ENCODE peak calls at places on chromosomes 11 and 22, in six cellular contexts. L is IMR-90; C is H1; V is cardiac muscle cell; P is endothelial cell of umbilical vein; M is CD8-positive, alpha-beta memory T cell. A is an unnamed sample.

GRCh38 chr22:17601031-17601430 is 27.5 kb downstream of the ATP6V1E1 start:
- DNase-seq in L (no peak), C (no peak), V (no peak), P (no peak), M (no peak), A (no peak)

GRCh38 chr22:27337676-27338075 is 463.9 kb downstream of the MN1 start:
- DNase-seq in L (no peak), C (no peak), V (no peak), P (no peak), M (no peak), A (no peak)

GRCh38 chr22:20803696-20804324 is 29.9 kb downstream of the SERPIND1 start:
- DNase-seq in L (peak; percentile 44), C (peak; percentile 29), V (peak; percentile 60), P (peak; percentile 27), M (no peak), A (no peak)

GRCh38 chr22:20591295-20591645 is 83.9 kb downstream of the MED15 start:
- DNase-seq in L (no peak), C (no peak), V (no peak), P (no peak), M (no peak), A (no peak)

GRCh38 chr11:45187375-45187774 is 40.9 kb downstream of the PRDM11 start:
- DNase-seq in L (no peak), C (no peak), V (no peak), P (no peak), M (no peak), A (no peak)

GRCh38 chr11:75389276-75389605 is 10.1 kb upstream of the RPS3 start:
- DNase-seq in L (peak; percentile 53), C (no peak), V (no peak), P (no peak), M (no peak), A (no peak)

GRCh38 chr11:120169981-120170698 is 32.2 kb upstream of the TRIM29 start:
- DNase-seq in L (no peak), C (no peak), V (no peak), P (no peak), M (no peak), A (no peak)

GRCh38 chr11:79321282-79321681 is 119.5 kb downstream of the TENM4 start:
- DNase-seq in L (peak; percentile 81), C (no peak), V (no peak), P (no peak), M (no peak), A (no peak)

GRCh38 chr11:12556788-12557384 is 117.3 kb upstream of the TEAD1 start:
- DNase-seq in L (peak; percentile 96), C (peak; percentile 49), V (peak; percentile 86), P (peak; percentile 69), M (no peak), A (peak; percentile 93)

GRCh38 chr11:68928481-68928880 is 24.8 kb downstream of the IGHMBP2 start:
- DNase-seq in L (no peak), C (no peak), V (no peak), P (no peak), M (no peak), A (no peak)

GRCh38 chr11:2520736-2521035 is 75.9 kb downstream of the KCNQ1 start:
- DNase-seq in L (no peak), C (no peak), V (no peak), P (no peak), M (no peak), A (no peak)

GRCh38 chr22:50040717-50041116 is 17.4 kb downstream of the TTLL8 start:
- DNase-seq in L (no peak), C (no peak), V (no peak), P (no peak), M (no peak), A (no peak)

GRCh38 chr11:11380883-11381282 is 27.8 kb upstream of the CSNK2A3 start:
- DNase-seq in L (no peak), C (no peak), V (no peak), P (no peak), M (no peak), A (no peak)

GRCh38 chr11:3927129-3927796 is 71.8 kb downstream of the STIM1 start:
- DNase-seq in L (no peak), C (no peak), V (no peak), P (no peak), M (no peak), A (no peak)

GRCh38 chr11:97419729-97420128 is 1029.9 kb downstream of the JRKL start:
- DNase-seq in L (no peak), C (no peak), V (no peak), P (no peak), M (no peak), A (no peak)

GRCh38 chr11:8017894-8018741 is 31.0 kb downstream of the EIF3F start:
- DNase-seq in L (no peak), C (no peak), V (no peak), P (no peak), M (no peak), A (no peak)

GRCh38 chr22:17472886-17473285 is 90.4 kb upstream of the SLC25A18 start:
- DNase-seq in L (no peak), C (no peak), V (peak; percentile 15), P (no peak), M (no peak), A (peak; percentile 87)

GRCh38 chr11:66302656-66303055 is 11.0 kb downstream of the TMEM151A start:
- DNase-seq in L (no peak), C (no peak), V (no peak), P (no peak), M (no peak), A (no peak)

GRCh38 chr22:44026630-44027511 is 2.8 kb downstream of the PARVB start:
- DNase-seq in L (peak; percentile 63), C (no peak), V (no peak), P (peak; percentile 88), M (peak; percentile 70), A (peak; percentile 53)

GRCh38 chr11:68651208-68651984 is 32.9 kb upstream of the GAL start:
- DNase-seq in L (peak; percentile 11), C (no peak), V (no peak), P (no peak), M (no peak), A (no peak)

GRCh38 chr11:35337136-35337918 is 82.0 kb downstream of the SLC1A2 start:
- DNase-seq in L (peak; percentile 99), C (no peak), V (no peak), P (peak; percentile 52), M (no peak), A (peak; percentile 3)

GRCh38 chr11:20010106-20010860 is 150.0 kb downstream of the DBX1 start:
- DNase-seq in L (no peak), C (no peak), V (no peak), P (no peak), M (no peak), A (no peak)

GRCh38 chr11:65260756-65261590 is 789 bp upstream of the POLA2 start:
- DNase-seq in L (no peak), C (no peak), V (peak; percentile 16), P (no peak), M (no peak), A (no peak)

GRCh38 chr22:49845666-49846459 is 7.8 kb upstream of the ZBED4 start:
- DNase-seq in L (no peak), C (no peak), V (no peak), P (no peak), M (no peak), A (no peak)

GRCh38 chr22:23786261-23786710 is 480 bp upstream of the SMARCB1 start:
- DNase-seq in L (no peak), C (no peak), V (no peak), P (no peak), M (no peak), A (no peak)

GRCh38 chr22:28560005-28560742 is 119.5 kb downstream of the TTC28 start:
- DNase-seq in L (peak; percentile 82), C (no peak), V (no peak), P (peak; percentile 32), M (no peak), A (peak; percentile 39)

GRCh38 chr11:119952441-119952840 is 185.5 kb downstream of the TRIM29 start:
- DNase-seq in L (no peak), C (no peak), V (no peak), P (no peak), M (no peak), A (no peak)

GRCh38 chr11:2389344-2390026 is 11.1 kb upstream of the TSSC4 start:
- DNase-seq in L (no peak), C (no peak), V (no peak), P (no peak), M (no peak), A (no peak)

GRCh38 chr11:60831501-60832079 is 10.3 kb upstream of the CCDC86 start:
- DNase-seq in L (peak; percentile 42), C (no peak), V (no peak), P (peak; percentile 51), M (no peak), A (no peak)

GRCh38 chr22:46453006-46453828 is 84.2 kb downstream of the CELSR1 start:
- DNase-seq in L (no peak), C (no peak), V (no peak), P (no peak), M (no peak), A (no peak)

GRCh38 chr11:9753031-9753430 is 89.2 kb downstream of the SWAP70 start:
- DNase-seq in L (peak; percentile 83), C (no peak), V (no peak), P (no peak), M (no peak), A (no peak)

GRCh38 chr11:92852946-92853345 is 116.5 kb upstream of the MTNR1B start:
- DNase-seq in L (no peak), C (no peak), V (no peak), P (no peak), M (no peak), A (no peak)

GRCh38 chr11:39990413-39990812 is 1469.0 kb downstream of the LRRC4C start:
- DNase-seq in L (no peak), C (no peak), V (peak; percentile 14), P (no peak), M (no peak), A (no peak)

DNA sequence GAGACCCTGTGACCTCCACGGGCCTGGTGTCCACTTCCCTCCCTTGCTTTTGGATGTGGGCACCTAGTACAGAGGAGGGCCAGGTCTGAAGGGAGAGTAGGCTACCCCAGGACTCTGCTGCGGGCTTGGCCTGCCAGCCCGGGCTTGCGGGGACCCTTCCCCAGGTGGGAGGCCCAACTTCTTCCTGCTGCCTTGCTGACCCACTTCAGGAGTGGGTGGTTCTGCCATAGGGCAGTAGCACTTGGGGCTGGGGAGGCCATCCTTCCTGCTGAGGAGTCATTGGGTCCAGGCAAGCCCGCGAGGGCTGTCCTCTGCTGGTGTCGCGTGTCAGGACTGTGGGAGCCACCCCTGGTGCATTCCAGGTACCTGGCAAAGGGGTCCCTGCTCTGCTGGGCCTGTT is 1250.0 kb downstream of the BRD1 start:
- DNase-seq in L (no peak), C (no peak), V (no peak), P (no peak), M (no peak), A (no peak)
- H3K9me3 ChIP-seq in L (peaks cover 8% of the 10 kb centered on the region), C (no peaks in the 10 kb centered on the region), V (no peaks in the 10 kb centered on the region), P (no peaks in the 10 kb centered on the region), M (no peaks in the 10 kb centered on the region), A (no peaks in the 10 kb centered on the region)

GRCh38 chr11:86477495-86478155 is 102.9 kb downstream of the CCDC81 start:
- DNase-seq in L (peak; percentile 45), C (no peak), V (no peak), P (peak; percentile 84), M (no peak), A (no peak)
- H3K27ac ChIP-seq in L (no peak overlapping the region), C (no peak overlapping the region), V (no peak overlapping the region), P (peak overlapping the region; percentile 85), M (no peak overlapping the region), A (no peak overlapping the region)

GRCh38 chr11:13963169-13963948 is 836 bp downstream of the SPON1 start:
- DNase-seq in L (peak; percentile 17), C (no peak), V (peak; percentile 42), P (no peak), M (peak; percentile 17), A (no peak)
- H3K27me3 ChIP-seq in L (peaks cover 84% of the 10 kb centered on the region), C (peaks cover 58% of the 10 kb centered on the region), V (peaks cover 73% of the 10 kb centered on the region), P (peaks cover 69% of the 10 kb centered on the region), M (peaks cover 48% of the 10 kb centered on the region), A (peaks cover 16% of the 10 kb centered on the region)

GRCh38 chr11:70631624-70632047 is 233.3 kb downstream of the CTTN start:
- DNase-seq in L (no peak), C (no peak), V (no peak), P (no peak), M (no peak), A (no peak)
- H3K9me3 ChIP-seq in L (peaks cover 4% of the 10 kb centered on the region), C (peaks cover 3% of the 10 kb centered on the region), V (no peaks in the 10 kb centered on the region), P (no peaks in the 10 kb centered on the region), M (no peaks in the 10 kb centered on the region), A (no peaks in the 10 kb centered on the region)